ENCODE peak calls at places on chromosomes 13 and 19, in six cellular contexts. N is NCI-H2081 treated with DMSO at 0.1 percent for 48 hours; S is H9; H is omental fat pad; U is HuH-7; L is activated CD4-positive, alpha-beta T cell treated with anti-CD3 and anti-CD28 coated beads for 1 hour. K is an unnamed sample.

GRCh38 chr13:65964672-65965071 is 1265.5 kb downstream of the PCDH9 start:
- DNase-seq in N (no peak), S (no peak), H (no peak), U (no peak), L (no peak), K (peak; percentile 20)

GRCh38 chr19:17240855-17241399 is 4.8 kb downstream of the NR2F6 start:
- DNase-seq in N (no peak), S (no peak), H (no peak), U (no peak), L (no peak), K (no peak)

GRCh38 chr19:52946322-52947310 is 16.1 kb downstream of the ZNF816 start:
- DNase-seq in N (no peak), S (peak; percentile 99), H (no peak), U (no peak), L (no peak), K (peak; percentile 29)

GRCh38 chr19:5102520-5102919 is 133.6 kb downstream of the KDM4B start:
- DNase-seq in N (no peak), S (no peak), H (no peak), U (no peak), L (no peak), K (no peak)

GRCh38 chr13:44876782-44877324 is 112.4 kb downstream of the NUFIP1 start:
- DNase-seq in N (no peak), S (peak; percentile 88), H (no peak), U (no peak), L (no peak), K (no peak)

GRCh38 chr13:60165391-60166099 is 1.8 kb upstream of the DIAPH3 start:
- DNase-seq in N (no peak), S (no peak), H (no peak), U (no peak), L (no peak), K (peak; percentile 88)

GRCh38 chr13:108947551-108948030 is 318.2 kb downstream of the MYO16 start:
- DNase-seq in N (no peak), S (no peak), H (no peak), U (no peak), L (no peak), K (peak; percentile 60)

GRCh38 chr13:79525051-79525450 is 44.1 kb downstream of the NDFIP2 start:
- DNase-seq in N (no peak), S (no peak), H (no peak), U (no peak), L (no peak), K (no peak)

GRCh38 chr19:13833330-13834265 is 38.4 kb downstream of the ZSWIM4 start:
- DNase-seq in N (no peak), S (peak; percentile 97), H (peak; percentile 84), U (peak; percentile 99), L (peak; percentile 83), K (peak; percentile 94)

GRCh38 chr13:43203781-43204180 is 180.4 kb downstream of the DNAJC15 start:
- DNase-seq in N (no peak), S (no peak), H (no peak), U (no peak), L (no peak), K (no peak)

GRCh38 chr19:1551068-1552040 is 16.8 kb downstream of the MEX3D start:
- DNase-seq in N (no peak), S (no peak), H (no peak), U (no peak), L (no peak), K (peak; percentile 9)

GRCh38 chr19:49264258-49264657 is 60.7 kb downstream of the SLC6A16 start:
- DNase-seq in N (no peak), S (no peak), H (no peak), U (no peak), L (no peak), K (no peak)

GRCh38 chr19:11028146-11028545 is 61.1 kb upstream of the LDLR start:
- DNase-seq in N (no peak), S (no peak), H (no peak), U (no peak), L (no peak), K (no peak)

GRCh38 chr19:17348700-17349099 is 11.3 kb downstream of the GTPBP3 start:
- DNase-seq in N (no peak), S (peak; percentile 86), H (no peak), U (no peak), L (no peak), K (peak; percentile 75)

GRCh38 chr13:105972811-105973590 is 562.5 kb downstream of the EFNB2 start:
- DNase-seq in N (no peak), S (no peak), H (no peak), U (no peak), L (no peak), K (peak; percentile 69)

GRCh38 chr19:43438291-43439162 is 23.8 kb downstream of the TEX101 start:
- DNase-seq in N (no peak), S (no peak), H (no peak), U (no peak), L (no peak), K (peak; percentile 92)

GRCh38 chr19:50000038-50000890 is 24.9 kb downstream of the VRK3 start:
- DNase-seq in N (no peak), S (no peak), H (no peak), U (no peak), L (no peak), K (no peak)

GRCh38 chr19:51439021-51439465 is 19.2 kb downstream of the SIGLEC8 start:
- DNase-seq in N (no peak), S (peak; percentile 40), H (no peak), U (no peak), L (no peak), K (peak; percentile 18)

GRCh38 chr19:39264306-39265290 is 3.6 kb upstream of the IFNL2 start:
- DNase-seq in N (no peak), S (peak; percentile 67), H (no peak), U (no peak), L (no peak), K (no peak)

GRCh38 chr19:49361438-49362047 is 673 bp downstream of the TEAD2 start:
- DNase-seq in N (no peak), S (peak; percentile 73), H (peak; percentile 68), U (peak; percentile 92), L (no peak), K (peak; percentile 88)

GRCh38 chr13:106213028-106213427 is 322.4 kb downstream of the EFNB2 start:
- DNase-seq in N (no peak), S (no peak), H (no peak), U (no peak), L (no peak), K (no peak)

GRCh38 chr13:41499452-41499851 is 42.1 kb downstream of the RGCC start:
- DNase-seq in N (no peak), S (no peak), H (no peak), U (no peak), L (no peak), K (no peak)

GRCh38 chr13:112970552-112971287 is 1.7 kb downstream of the MCF2L start:
- DNase-seq in N (no peak), S (no peak), H (no peak), U (no peak), L (no peak), K (peak; percentile 4)

GRCh38 chr13:44174769-44175425 is 198.7 kb upstream of the SERP2 start:
- DNase-seq in N (no peak), S (no peak), H (no peak), U (no peak), L (no peak), K (peak; percentile 90)

GRCh38 chr19:57436392-57436791 is 1.3 kb downstream of the ZNF749 start:
- DNase-seq in N (no peak), S (no peak), H (no peak), U (no peak), L (no peak), K (no peak)

GRCh38 chr13:43289458-43290255 is 266.3 kb downstream of the DNAJC15 start:
- DNase-seq in N (no peak), S (no peak), H (no peak), U (no peak), L (no peak), K (peak; percentile 82)

GRCh38 chr19:8609210-8610040 is 1.1 kb downstream of the ADAMTS10 start:
- DNase-seq in N (no peak), S (peak; percentile 82), H (peak; percentile 44), U (peak; percentile 69), L (no peak), K (peak; percentile 60)

GRCh38 chr19:18429717-18430416 is 8.1 kb downstream of the ISYNA1 start:
- DNase-seq in N (no peak), S (no peak), H (no peak), U (no peak), L (no peak), K (no peak)

GRCh38 chr13:33617055-33617454 is 200.9 kb upstream of the RFC3 start:
- DNase-seq in N (no peak), S (no peak), H (no peak), U (no peak), L (no peak), K (no peak)

GRCh38 chr13:51364404-51365008 is 25.0 kb downstream of the SERPINE3 start:
- DNase-seq in N (no peak), S (no peak), H (no peak), U (no peak), L (no peak), K (peak; percentile 77)

GRCh38 chr19:45809643-45810159 is 5.4 kb downstream of the RSPH6A start:
- DNase-seq in N (no peak), S (peak; percentile 72), H (no peak), U (no peak), L (no peak), K (peak; percentile 80)

K was measured in EH.